ENCODE peak calls at places on chromosomes 11 and 22, in eight cellular contexts. I is AG10803; V is CD4-positive, CD25-positive, alpha-beta regulatory T cell; F is skeletal muscle cell; X is endothelial cell of umbilical vein; P is prostate gland; O is naive thymus-derived CD4-positive, alpha-beta T cell; Z is PC-9. E is an unnamed sample.

GRCh38 chr11:8067929-8068575 is 13.0 kb upstream of the TUB start:
- DNase-seq in I (no peak), V (no peak), F (no peak), X (no peak), P (no peak), O (no peak), Z (no peak), E (no peak)

GRCh38 chr11:61872935-61873565 is 18.3 kb downstream of the FADS3 start:
- DNase-seq in I (no peak), V (no peak), F (no peak), X (no peak), P (no peak), O (no peak), Z (no peak), E (no peak)

GRCh38 chr11:77046060-77046501 is 11.9 kb downstream of the B3GNT6 start:
- DNase-seq in I (no peak), V (peak), F (no peak), X (peak), P (no peak), O (peak), Z (no peak), E (no peak)

GRCh38 chr11:75589933-75590332 is 27.9 kb downstream of the SERPINH1 start:
- DNase-seq in I (no peak), V (no peak), F (no peak), X (no peak), P (no peak), O (no peak), Z (no peak), E (no peak)

GRCh38 chr11:102287963-102288744 is 29.1 kb upstream of the BIRC3 start:
- DNase-seq in I (peak), V (peak), F (no peak), X (peak), P (peak), O (peak), Z (peak), E (peak)

GRCh38 chr11:129846508-129847335 is 31.1 kb downstream of the TMEM45B start:
- DNase-seq in I (peak), V (no peak), F (peak), X (no peak), P (no peak), O (no peak), Z (peak), E (peak)

GRCh38 chr11:73461335-73461840 is 85.2 kb downstream of the RELT start:
- DNase-seq in I (peak), V (no peak), F (no peak), X (no peak), P (no peak), O (no peak), Z (no peak), E (no peak)

GRCh38 chr11:114685097-114685496 is 6.8 kb downstream of the NXPE2 start:
- DNase-seq in I (no peak), V (no peak), F (no peak), X (no peak), P (no peak), O (no peak), Z (no peak), E (no peak)

GRCh38 chr11:67357831-67358555 is 4.6 kb upstream of the POLD4 start:
- DNase-seq in I (peak), V (no peak), F (no peak), X (no peak), P (no peak), O (no peak), Z (peak), E (no peak)

GRCh38 chr11:355581-356458 is 13.5 kb upstream of the B4GALNT4 start:
- DNase-seq in I (peak), V (peak), F (peak), X (peak), P (peak), O (peak), Z (no peak), E (peak)

GRCh38 chr11:5291207-5291838 is 10.4 kb downstream of the OR51B4 start:
- DNase-seq in I (peak), V (no peak), F (no peak), X (peak), P (no peak), O (no peak), Z (no peak), E (peak)

GRCh38 chr11:20163778-20164133 is 3.5 kb upstream of the DBX1 start:
- DNase-seq in I (no peak), V (no peak), F (no peak), X (no peak), P (no peak), O (no peak), Z (no peak), E (no peak)

GRCh38 chr22:48004038-48004437 is 1241.6 kb downstream of the TBC1D22A start:
- DNase-seq in I (no peak), V (no peak), F (no peak), X (no peak), P (no peak), O (no peak), Z (no peak), E (no peak)

GRCh38 chr11:26846222-26846621 is 124.4 kb upstream of the SLC5A12 start:
- DNase-seq in I (peak), V (no peak), F (no peak), X (no peak), P (no peak), O (no peak), Z (no peak), E (no peak)

GRCh38 chr11:89452780-89453179 is 38.4 kb downstream of the NOX4 start:
- DNase-seq in I (peak), V (no peak), F (no peak), X (no peak), P (no peak), O (no peak), Z (no peak), E (no peak)

GRCh38 chr11:57776577-57776976 is 15.0 kb downstream of the CTNND1 start:
- DNase-seq in I (no peak), V (no peak), F (no peak), X (no peak), P (no peak), O (no peak), Z (no peak), E (no peak)

GRCh38 chr11:19735512-19735911 is 22.9 kb downstream of the NAV2 start:
- DNase-seq in I (peak), V (no peak), F (no peak), X (no peak), P (no peak), O (no peak), Z (no peak), E (no peak)

GRCh38 chr22:46672731-46673130 is 52.5 kb downstream of the GRAMD4 start:
- DNase-seq in I (peak), V (no peak), F (no peak), X (no peak), P (no peak), O (no peak), Z (no peak), E (no peak)

DNA sequence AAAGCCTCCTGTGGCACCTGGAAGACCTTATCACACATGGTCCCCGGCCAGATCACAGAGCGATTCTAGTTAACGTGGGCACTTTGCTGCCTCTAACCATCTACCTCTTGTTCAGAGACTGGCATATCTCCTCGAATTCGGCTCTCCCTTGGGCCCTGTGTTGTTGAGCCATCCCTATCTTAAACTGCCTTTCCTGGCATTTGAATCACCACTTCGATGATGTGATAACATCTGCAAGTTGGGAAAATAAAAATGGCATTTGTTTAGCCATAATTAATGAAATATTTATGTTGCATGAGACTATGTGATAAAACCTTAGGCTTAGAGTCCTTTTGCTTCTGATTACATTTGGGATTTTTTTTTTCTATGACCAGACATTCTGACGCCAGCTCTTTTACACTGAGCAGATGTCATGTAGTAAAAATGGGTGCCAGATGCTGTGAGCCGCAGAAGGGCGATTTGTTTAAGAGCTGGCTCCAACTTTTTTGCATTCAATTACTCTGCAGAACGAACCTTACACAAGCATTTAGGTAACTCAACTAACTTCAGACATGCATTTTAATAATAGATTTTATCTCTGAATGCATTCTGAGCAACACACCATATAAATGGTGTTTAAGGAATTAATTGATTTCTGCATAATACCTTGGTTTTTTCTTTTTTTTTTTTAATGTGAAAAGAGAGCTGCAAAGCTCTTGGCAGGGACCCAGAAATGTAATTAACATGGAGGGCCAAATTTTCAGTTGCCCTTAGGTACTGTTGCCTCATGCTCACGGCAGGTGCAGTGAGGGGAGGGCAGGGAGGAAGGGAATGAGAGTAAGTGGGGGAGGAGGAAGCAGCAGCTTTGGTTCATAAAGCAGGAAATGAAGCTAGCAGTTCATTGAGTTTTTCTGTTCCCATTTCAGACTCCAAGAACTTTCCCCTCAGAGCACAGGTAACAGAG is 58.3 kb upstream of the PARVA start:
- DNase-seq in I (peak), V (no peak), F (no peak), X (no peak), P (peak), O (no peak), Z (no peak), E (peak)
- H3K4me3 ChIP-seq in I (no peak), V (no peak), F (no peak), X (no peak), P (no peak), O (no peak), Z (no peak), E (peak)

DNA sequence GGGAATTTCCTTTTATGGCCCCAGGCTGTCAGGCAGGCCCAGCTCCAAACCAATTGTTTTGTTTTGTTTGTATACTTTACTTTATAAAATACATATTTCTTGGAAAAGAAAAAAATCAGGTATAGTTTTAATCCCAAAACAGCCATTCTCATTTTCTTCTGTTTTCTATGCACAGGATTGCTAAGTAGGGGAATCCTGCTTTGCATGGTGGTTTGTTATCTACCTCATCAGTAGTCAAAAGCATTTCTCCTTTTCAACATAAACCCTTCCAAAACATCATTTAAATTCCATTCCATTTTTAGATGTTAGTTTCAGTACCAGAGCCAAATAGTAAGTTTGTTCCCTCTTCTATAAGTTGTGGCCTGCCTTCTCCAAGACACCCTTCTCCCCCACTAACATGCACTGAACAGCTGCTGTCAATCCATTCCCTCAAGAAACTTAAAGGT is 3.6 kb downstream of the ILK start:
- DNase-seq in I (peak), V (no peak), F (no peak), X (no peak), P (no peak), O (no peak), Z (no peak), E (no peak)
- H3K4me3 ChIP-seq in I (peak), V (peak), F (peak), X (no peak), P (no peak), O (no peak), Z (no peak), E (no peak)

GRCh38 chr22:38260760-38261477 is 11.9 kb downstream of the TMEM184B start:
- DNase-seq in I (no peak), V (no peak), F (no peak), X (no peak), P (no peak), O (no peak), Z (no peak), E (no peak)
- H3K4me3 ChIP-seq in I (peak), V (no peak), F (no peak), X (no peak), P (no peak), O (no peak), Z (no peak), E (no peak)

GRCh38 chr11:113262594-113262993 is 51.8 kb upstream of the TTC12 start:
- DNase-seq in I (no peak), V (peak), F (no peak), X (no peak), P (no peak), O (no peak), Z (no peak), E (no peak)

GRCh38 chr11:113261709-113262475 is 52.5 kb upstream of the TTC12 start:
- DNase-seq in I (peak), V (no peak), F (no peak), X (no peak), P (no peak), O (no peak), Z (no peak), E (no peak)

GRCh38 chr11:113263458-113264095 is 50.8 kb upstream of the TTC12 start:
- DNase-seq in I (no peak), V (no peak), F (no peak), X (no peak), P (no peak), O (no peak), Z (no peak), E (no peak)

GRCh38 chr11:113267536-113267935 is 46.8 kb upstream of the TTC12 start:
- DNase-seq in I (no peak), V (no peak), F (no peak), X (no peak), P (no peak), O (no peak), Z (no peak), E (no peak)

GRCh38 chr11:113265343-113265742 is 49.0 kb upstream of the TTC12 start:
- DNase-seq in I (no peak), V (no peak), F (no peak), X (no peak), P (no peak), O (no peak), Z (no peak), E (no peak)
- H3K4me3 ChIP-seq in I (no peak), V (no peak), F (no peak), X (no peak), P (no peak), O (no peak), Z (no peak), E (no peak)

GRCh38 chr11:110311783-110312578 is 15.6 kb upstream of the RDX start:
- DNase-seq in I (peak), V (no peak), F (peak), X (peak), P (no peak), O (no peak), Z (peak), E (no peak)

GRCh38 chr11:110308071-110308470 is 11.7 kb upstream of the RDX start:
- DNase-seq in I (no peak), V (no peak), F (no peak), X (no peak), P (no peak), O (no peak), Z (no peak), E (no peak)

GRCh38 chr11:110314366-110315095 is 18.1 kb upstream of the RDX start:
- DNase-seq in I (no peak), V (no peak), F (no peak), X (no peak), P (no peak), O (no peak), Z (no peak), E (no peak)

GRCh38 chr11:110317516-110317932 is 21.1 kb upstream of the RDX start:
- DNase-seq in I (no peak), V (no peak), F (no peak), X (peak), P (no peak), O (no peak), Z (peak), E (no peak)

GRCh38 chr11:110312670-110313069 is 16.3 kb upstream of the RDX start:
- DNase-seq in I (no peak), V (no peak), F (no peak), X (peak), P (no peak), O (no peak), Z (no peak), E (no peak)
- H3K4me3 ChIP-seq in I (no peak), V (no peak), F (no peak), X (no peak), P (no peak), O (no peak), Z (no peak), E (no peak)

GRCh38 chr22:45212992-45213751 is 27.5 kb downstream of the KIAA0930 start:
- DNase-seq in I (peak), V (no peak), F (no peak), X (no peak), P (no peak), O (no peak), Z (no peak), E (no peak)

GRCh38 chr22:45217345-45217744 is 23.3 kb downstream of the KIAA0930 start:
- DNase-seq in I (no peak), V (no peak), F (no peak), X (no peak), P (no peak), O (no peak), Z (no peak), E (no peak)

GRCh38 chr22:45218974-45219373 is 21.7 kb downstream of the KIAA0930 start:
- DNase-seq in I (peak), V (no peak), F (no peak), X (peak), P (no peak), O (no peak), Z (no peak), E (peak)

GRCh38 chr22:45217806-45218205 is 22.9 kb downstream of the KIAA0930 start:
- DNase-seq in I (no peak), V (no peak), F (no peak), X (no peak), P (no peak), O (no peak), Z (no peak), E (no peak)

GRCh38 chr22:45216133-45217003 is 24.3 kb downstream of the KIAA0930 start:
- DNase-seq in I (no peak), V (no peak), F (no peak), X (no peak), P (no peak), O (no peak), Z (no peak), E (no peak)
- H3K4me3 ChIP-seq in I (no peak), V (no peak), F (peak), X (no peak), P (no peak), O (no peak), Z (no peak), E (no peak)

DNA sequence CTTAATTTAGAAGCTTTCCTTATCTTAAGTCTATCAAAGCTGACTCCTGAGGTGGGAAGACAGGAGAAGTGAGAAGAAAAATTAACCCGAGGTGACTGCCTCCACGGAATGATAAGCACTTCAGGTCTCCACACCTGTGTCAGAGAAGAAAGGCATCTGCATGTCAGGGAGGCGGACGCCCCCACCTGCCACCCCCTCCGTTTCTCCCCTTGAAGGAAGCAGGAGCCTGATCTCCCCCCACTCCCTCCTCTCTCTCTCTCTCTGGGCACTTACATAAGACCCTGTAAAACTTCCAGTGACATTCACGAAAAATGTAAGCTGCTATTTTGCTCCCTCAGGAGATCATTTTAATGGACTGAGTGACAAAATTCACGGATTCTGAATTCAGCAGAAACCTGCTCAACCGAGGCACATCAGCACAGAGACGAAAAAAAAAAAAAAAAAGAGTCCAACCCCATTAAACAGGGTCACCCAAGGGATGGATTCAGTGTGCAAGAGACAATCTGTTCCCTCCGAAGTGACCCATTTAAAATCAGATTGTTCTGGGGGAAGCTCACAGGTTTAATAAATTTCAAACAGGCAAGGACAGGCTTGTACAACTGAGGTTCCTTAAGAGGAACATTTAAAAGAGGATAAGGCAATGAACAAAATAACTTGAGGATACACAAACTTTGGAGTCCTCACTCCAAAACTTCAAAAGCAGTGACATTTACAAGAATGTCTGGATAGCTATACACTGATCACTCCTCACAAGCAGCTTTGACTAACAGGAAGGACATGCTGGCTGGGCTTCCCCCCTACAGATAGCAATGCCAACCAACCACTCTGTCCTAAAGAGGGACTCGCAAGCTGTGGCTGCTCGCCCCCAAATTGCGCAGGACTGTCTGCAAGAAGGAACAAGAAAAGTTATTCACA is 1.3 kb downstream of the LARGE1 start:
- DNase-seq in I (peak), V (no peak), F (no peak), X (no peak), P (peak), O (no peak), Z (no peak), E (no peak)
- H3K4me3 ChIP-seq in I (peak), V (no peak), F (peak), X (no peak), P (peak), O (peak), Z (peak), E (no peak)

GRCh38 chr22:49655168-49655812 is 172.4 kb downstream of the BRD1 start:
- DNase-seq in I (no peak), V (no peak), F (no peak), X (no peak), P (no peak), O (no peak), Z (no peak), E (no peak)

GRCh38 chr22:49657974-49658550 is 169.6 kb downstream of the BRD1 start:
- DNase-seq in I (no peak), V (no peak), F (no peak), X (no peak), P (no peak), O (no peak), Z (no peak), E (no peak)

GRCh38 chr22:49657275-49657973 is 170.2 kb downstream of the BRD1 start:
- DNase-seq in I (no peak), V (peak), F (no peak), X (peak), P (peak), O (peak), Z (peak), E (peak)

GRCh38 chr22:49658902-49659280 is 168.8 kb downstream of the BRD1 start:
- DNase-seq in I (no peak), V (no peak), F (no peak), X (no peak), P (no peak), O (no peak), Z (no peak), E (no peak)

GRCh38 chr22:49656291-49656851 is 171.3 kb downstream of the BRD1 start:
- DNase-seq in I (no peak), V (no peak), F (no peak), X (no peak), P (no peak), O (no peak), Z (no peak), E (no peak)
- H3K4me3 ChIP-seq in I (no peak), V (peak), F (no peak), X (peak), P (peak), O (peak), Z (peak), E (peak)